ENCODE peak calls at places on chromosomes 13 and 19, in five cellular contexts. V, F, J, K and Q are unnamed samples.

GRCh38 chr19:50480281-50481111 is 3.8 kb upstream of the GARIN5A start:
- DNase-seq in J (no peak), F (no peak), V (no peak), K (no peak), Q (no peak)

GRCh38 chr13:78468546-78469060 is 134.7 kb downstream of the POU4F1 start:
- DNase-seq in J (no peak), F (no peak), V (no peak), K (no peak), Q (no peak)

GRCh38 chr13:39051157-39051556 is 12.9 kb downstream of the NHLRC3 start:
- DNase-seq in J (no peak), K (no peak), F (no peak), V (no peak), Q (peak)

GRCh38 chr19:44856438-44857083 is 10.5 kb downstream of the NECTIN2 start:
- DNase-seq in F (no peak), V (no peak), J (no peak), K (no peak), Q (no peak)

GRCh38 chr19:54392078-54392477 is 23.2 kb upstream of the TTYH1 start:
- DNase-seq in K (no peak), V (no peak), J (no peak), F (no peak), Q (no peak)

GRCh38 chr13:113970810-113971470 is 2.9 kb downstream of the C13orf46 start:
- DNase-seq in F (no peak), J (peak), V (no peak), K (peak), Q (no peak)

GRCh38 chr13:112605531-112605990 is 17.6 kb upstream of the TUBGCP3 start:
- DNase-seq in K (no peak), F (no peak), V (no peak), J (no peak), Q (no peak)

GRCh38 chr19:3748965-3749364 is 12.5 kb downstream of the APBA3 start:
- DNase-seq in K (no peak), F (no peak), V (no peak), J (no peak), Q (no peak)

GRCh38 chr13:44108345-44108858 is 228.7 kb downstream of the LACC1 start:
- DNase-seq in K (peak), V (no peak), J (peak), F (no peak), Q (no peak)

GRCh38 chr19:45223879-45224278 is 21.3 kb downstream of the EXOC3L2 start:
- DNase-seq in K (no peak), J (no peak), F (no peak), V (no peak), Q (no peak)

GRCh38 chr19:54653181-54653809 is 9.5 kb upstream of the LILRB4 start:
- DNase-seq in F (no peak), K (no peak), J (no peak), V (peak), Q (peak)

GRCh38 chr19:44758596-44758995 is 10.1 kb downstream of the BCL3 start:
- DNase-seq in F (no peak), K (no peak), J (no peak), V (no peak), Q (no peak)

GRCh38 chr13:37706041-37706440 is 107.5 kb upstream of the POSTN start:
- DNase-seq in J (no peak), V (no peak), F (no peak), K (no peak), Q (no peak)

GRCh38 chr13:47917022-47917574 is 84.0 kb downstream of the SUCLA2 start:
- DNase-seq in J (no peak), F (no peak), K (no peak), V (no peak), Q (no peak)

GRCh38 chr13:24273926-24274325 is 35.5 kb upstream of the C1QTNF9 start:
- DNase-seq in V (no peak), J (no peak), K (no peak), F (no peak), Q (no peak)

GRCh38 chr19:20162821-20163220 is 4.2 kb upstream of the ZNF486 start:
- DNase-seq in F (no peak), V (no peak), K (no peak), J (no peak), Q (no peak)

GRCh38 chr19:20171285-20171684 is 4.3 kb downstream of the ZNF486 start:
- DNase-seq in V (no peak), F (no peak), K (no peak), J (no peak), Q (no peak)

GRCh38 chr19:20164456-20164855 is 2.6 kb upstream of the ZNF486 start:
- DNase-seq in F (no peak), J (no peak), K (no peak), V (no peak), Q (no peak)

GRCh38 chr19:20165971-20166592 is 932 bp upstream of the ZNF486 start:
- DNase-seq in K (no peak), J (no peak), V (no peak), F (no peak), Q (no peak)

GRCh38 chr19:20167020-20167644 is at the start of gene ZNF486:
- DNase-seq in V (peak), J (peak), F (peak), K (peak), Q (peak)
- TF ChIP-seq POLR2A in V (no peak), J (peak), F (peak), K (no peak), Q (no peak)

GRCh38 chr13:48975101-48975925 is at the start of gene FNDC3A:
- DNase-seq in V (peak), J (peak), F (peak), K (peak), Q (peak)
- TF ChIP-seq POLR2A in V (no peak), J (peak), F (no peak), K (no peak), Q (no peak)

DNA sequence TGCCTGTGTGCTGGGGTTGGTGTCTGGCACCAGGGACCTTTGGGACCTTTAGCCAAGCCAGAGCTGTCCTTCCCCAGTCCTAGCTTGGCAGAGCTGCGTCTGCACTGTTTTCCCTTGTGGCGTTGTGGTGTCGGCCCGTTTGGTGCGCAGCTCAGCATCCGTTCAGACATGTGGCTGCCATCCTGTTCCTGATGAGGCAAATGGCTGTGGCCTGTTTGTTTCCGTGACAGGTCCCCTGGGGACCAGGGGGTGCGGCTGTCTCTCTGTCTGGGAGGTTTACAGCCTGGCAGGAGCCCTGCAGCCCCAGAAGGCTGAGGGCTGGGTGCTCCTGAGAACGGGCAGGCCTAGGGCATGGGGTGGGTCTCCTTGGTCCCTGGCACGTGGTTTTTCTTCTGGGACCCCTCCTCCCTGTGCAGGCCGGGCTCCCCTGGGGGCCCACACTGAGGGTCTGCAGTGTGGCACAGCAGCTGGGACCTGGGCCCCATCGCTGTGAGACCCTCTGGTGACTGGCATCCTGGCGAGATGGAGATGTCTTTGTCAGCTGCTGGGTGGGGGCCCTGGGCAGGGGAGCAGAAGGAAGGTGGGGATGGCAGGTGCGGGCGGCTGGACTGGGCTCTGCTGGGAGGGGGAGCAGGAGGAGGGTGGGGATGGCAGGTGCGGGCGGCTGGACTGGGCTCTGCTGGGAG is 4.0 kb downstream of the SPPL2B start:
- DNase-seq in K (no peak), V (no peak), F (peak), J (peak), Q (no peak)
- TF ChIP-seq POLR2A in K (no peak), V (no peak), F (no peak), J (peak), Q (no peak)

DNA sequence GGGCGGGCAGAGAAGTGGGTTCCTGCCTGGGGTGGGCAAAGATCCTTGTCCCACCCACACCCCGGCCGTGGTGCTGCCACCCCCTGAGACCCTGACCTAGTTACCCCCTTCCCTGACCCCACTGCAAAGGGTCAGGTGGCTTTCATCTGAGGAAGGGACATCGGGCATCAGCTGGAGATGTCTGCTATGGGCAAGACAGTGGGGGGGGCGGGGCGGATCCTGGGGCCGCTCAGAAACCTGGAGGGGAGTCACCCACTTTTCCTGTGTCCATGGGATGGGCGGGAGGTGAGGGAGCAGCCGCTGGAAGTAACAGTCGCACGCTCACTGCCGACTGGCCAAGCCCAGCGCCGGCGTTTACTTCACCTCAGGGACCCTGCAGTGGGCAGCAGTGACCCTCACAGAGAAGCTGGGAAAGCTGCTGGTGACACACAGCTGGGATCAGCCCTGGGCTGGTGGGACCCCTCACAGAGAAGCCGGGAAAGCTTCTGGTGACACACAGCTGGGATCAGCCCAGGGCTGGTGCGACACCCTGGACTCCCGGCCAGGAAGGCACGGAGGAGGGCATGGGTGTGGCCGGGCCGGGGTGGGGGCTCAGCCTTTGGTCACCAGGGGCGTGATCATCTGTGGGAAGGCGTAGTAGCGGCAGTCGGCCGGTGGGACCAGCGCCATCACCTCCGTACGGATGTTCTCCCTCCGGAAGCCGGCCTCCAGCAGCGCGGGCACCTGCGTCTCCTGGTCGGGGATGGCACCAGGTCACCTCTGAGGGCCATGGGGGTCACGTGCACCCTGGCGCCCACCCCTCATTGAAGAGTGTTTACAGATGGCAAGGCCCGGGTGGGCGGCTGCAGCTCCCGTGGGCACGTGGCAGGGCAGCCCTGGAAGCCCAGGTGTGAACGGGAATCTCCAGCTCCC is 4.3 kb downstream of the GAMT start:
- DNase-seq in V (no peak), K (no peak), F (no peak), J (no peak), Q (no peak)
- TF ChIP-seq POLR2A in V (no peak), K (no peak), F (no peak), J (no peak), Q (no peak)

GRCh38 chr19:5540208-5540607 is 27.5 kb downstream of the TINCR start:
- DNase-seq in F (no peak), K (no peak), J (no peak), V (no peak), Q (no peak)

GRCh38 chr19:5539431-5539833 is 28.3 kb downstream of the TINCR start:
- DNase-seq in V (no peak), K (no peak), J (no peak), F (no peak), Q (no peak)

GRCh38 chr19:5537870-5538269 is 29.9 kb downstream of the TINCR start:
- DNase-seq in J (no peak), F (no peak), K (no peak), V (no peak), Q (no peak)

GRCh38 chr19:5542665-5543064 is 25.1 kb downstream of the TINCR start:
- DNase-seq in J (no peak), F (no peak), V (no peak), K (no peak), Q (no peak)

GRCh38 chr19:5541456-5541855 is 26.3 kb downstream of the TINCR start:
- DNase-seq in K (no peak), V (no peak), J (no peak), F (no peak), Q (no peak)
- TF ChIP-seq POLR2A in K (no peak), V (no peak), J (no peak), F (no peak), Q (no peak)

GRCh38 chr19:812049-812816 is 9.5 kb downstream of the PLPPR3 start:
- DNase-seq in V (no peak), J (no peak), F (peak), K (no peak), Q (no peak)
- TF ChIP-seq POLR2A in V (no peak), J (no peak), F (peak), K (no peak), Q (no peak)

DNA sequence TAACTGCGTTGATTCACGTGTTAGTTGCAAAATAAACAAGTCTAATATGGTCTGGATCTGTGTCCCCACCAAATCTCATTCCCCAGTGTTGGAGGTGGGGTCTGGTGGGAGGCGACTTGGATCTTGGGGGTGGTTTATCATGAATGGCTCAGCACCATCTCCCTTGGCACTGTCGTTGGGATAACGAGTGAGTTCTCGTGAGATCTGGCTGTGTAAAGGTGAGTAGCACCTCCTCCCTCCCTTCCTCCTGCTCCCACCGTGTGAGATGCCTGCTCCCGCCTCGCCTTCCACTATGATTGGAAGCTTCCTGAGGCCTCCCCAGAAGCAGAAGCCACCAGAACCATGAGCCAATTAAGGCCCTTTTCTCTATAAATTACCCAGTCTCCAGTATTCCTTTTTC is 4.8 kb downstream of the PEAK3 start:
- DNase-seq in F (no peak), J (no peak), V (no peak), K (no peak), Q (no peak)
- TF ChIP-seq POLR2A in F (no peak), J (no peak), V (no peak), K (no peak), Q (no peak)